ENCODE peak calls at places on chromosomes 6 and 20, in ten cellular contexts. S is mucosa of descending colon, P is skeletal muscle cell, R is mesenteric fat pad, H is NCI-H1092, O is GF-D8, J is sciatic nerve, Y is Ammon's horn, X is NCI-H2171, I is EH. C is an unnamed sample.

GRCh38 chr6:110125361-110125760 is 54.1 kb downstream of the WASF1 start:
- DNase-seq in S (no peak), P (no peak), R (no peak), H (no peak), O (no peak), J (no peak), Y (no peak), X (no peak), I (no peak), C (no peak)

GRCh38 chr6:20688710-20689500 is 154.6 kb downstream of the CDKAL1 start:
- DNase-seq in S (no peak), P (peak), R (no peak), H (no peak), O (no peak), J (no peak), Y (no peak), X (no peak), I (peak), C (no peak)

GRCh38 chr6:122652431-122652830 is 42.2 kb downstream of the PKIB start:
- DNase-seq in S (peak), P (no peak), R (no peak), H (no peak), O (no peak), J (no peak), Y (no peak), X (no peak), I (no peak), C (no peak)

GRCh38 chr6:108666656-108667260 is 106.0 kb downstream of the FOXO3 start:
- DNase-seq in S (no peak), P (no peak), R (no peak), H (no peak), O (no peak), J (no peak), Y (no peak), X (no peak), I (no peak), C (no peak)

GRCh38 chr20:3935295-3935955 is 46.2 kb downstream of the PANK2 start:
- DNase-seq in S (no peak), P (no peak), R (no peak), H (no peak), O (no peak), J (no peak), Y (peak), X (peak), I (peak), C (no peak)

GRCh38 chr6:122297010-122297409 is 102.4 kb upstream of the HSF2 start:
- DNase-seq in S (no peak), P (no peak), R (no peak), H (no peak), O (no peak), J (no peak), Y (no peak), X (no peak), I (no peak), C (no peak)

GRCh38 chr20:38673731-38674177 is 50.5 kb upstream of the SLC32A1 start:
- DNase-seq in S (no peak), P (no peak), R (no peak), H (peak), O (no peak), J (no peak), Y (no peak), X (no peak), I (peak), C (no peak)

GRCh38 chr20:63125893-63126601 is 89.9 kb downstream of the YTHDF1 start:
- DNase-seq in S (no peak), P (no peak), R (peak), H (no peak), O (no peak), J (peak), Y (no peak), X (no peak), I (no peak), C (no peak)

GRCh38 chr6:152068622-152069261 is 261.3 kb downstream of the ESR1 start:
- DNase-seq in S (no peak), P (no peak), R (no peak), H (no peak), O (no peak), J (no peak), Y (no peak), X (no peak), I (no peak), C (no peak)

GRCh38 chr6:89251170-89251569 is 34.0 kb upstream of the GABRR1 start:
- DNase-seq in S (no peak), P (no peak), R (no peak), H (no peak), O (no peak), J (no peak), Y (no peak), X (no peak), I (no peak), C (no peak)

GRCh38 chr20:19937651-19938420 is 79.3 kb upstream of the NAA20 start:
- DNase-seq in S (no peak), P (no peak), R (no peak), H (no peak), O (peak), J (no peak), Y (no peak), X (no peak), I (no peak), C (no peak)

GRCh38 chr6:107712523-107713213 is 111.4 kb downstream of the SCML4 start:
- DNase-seq in S (no peak), P (peak), R (no peak), H (no peak), O (no peak), J (no peak), Y (no peak), X (no peak), I (peak), C (no peak)

C was measured in esophagus squamous epithelium.